ENCODE peak calls at places on chromosomes 12 and 14, in nine cellular contexts. E is immature natural killer cell, F is GM20000, Z is activated T-helper 1 cell treated with Interleukin-2 at 50 U/mL for 16 hours, X is NCI-H2029 treated with DMSO at 0.1 percent for 48 hours, K is GDM1, O is uterus, Q is T-helper 2 cell, S is M059J. R is an unnamed sample.

GRCh38 chr12:122350444-122350843 is 72.0 kb downstream of the CLIP1 start:
- DNase-seq in Q (no peak), O (no peak), K (no peak), E (no peak), F (no peak), S (no peak), X (no peak), Z (no peak), R (peak; percentile 68)

GRCh38 chr12:6464531-6464930 is 5.9 kb downstream of the VAMP1 start:
- DNase-seq in Q (no peak), S (no peak), K (no peak), F (no peak), Z (no peak), O (no peak), E (no peak), X (no peak), R (no peak)

GRCh38 chr14:89688520-89688919 is 266.0 kb downstream of the EFCAB11 start:
- DNase-seq in K (no peak), E (no peak), F (no peak), Z (no peak), Q (no peak), X (no peak), O (no peak), S (no peak), R (no peak)

GRCh38 chr12:66708704-66709443 is 30.0 kb upstream of the GRIP1 start:
- DNase-seq in S (peak; percentile 7), K (no peak), X (no peak), O (no peak), F (no peak), Q (no peak), E (peak; percentile 22), Z (no peak), R (no peak)

GRCh38 chr14:88522393-88522792 is 32.4 kb downstream of the PTPN21 start:
- DNase-seq in Q (no peak), O (no peak), K (no peak), F (no peak), S (no peak), X (no peak), E (no peak), Z (no peak), R (no peak)

GRCh38 chr12:48988030-48988649 is 10.0 kb downstream of the WNT1 start:
- DNase-seq in X (no peak), O (no peak), Q (peak; percentile 65), K (peak; percentile 16), S (peak; percentile 46), Z (peak; percentile 56), E (peak; percentile 70), F (peak; percentile 87), R (no peak)

GRCh38 chr14:101761881-101762529 is 496 bp downstream of the PPP2R5C start:
- DNase-seq in Q (peak; percentile 16), Z (peak; percentile 19), S (peak; percentile 10), F (peak; percentile 76), O (peak; percentile 37), E (peak; percentile 48), X (no peak), K (no peak), R (no peak)

GRCh38 chr12:118404876-118405521 is 28.6 kb downstream of the SUDS3 start:
- DNase-seq in O (peak; percentile 42), S (peak; percentile 75), F (peak; percentile 38), E (peak; percentile 14), Z (no peak), Q (peak; percentile 45), X (peak; percentile 35), K (no peak), R (no peak)

GRCh38 chr14:87944987-87945604 is 47.9 kb downstream of the GALC start:
- DNase-seq in S (peak; percentile 25), Q (no peak), X (peak; percentile 3), K (no peak), F (peak; percentile 8), O (no peak), Z (no peak), E (peak; percentile 53), R (no peak)

GRCh38 chr12:112354399-112354798 is 27.8 kb downstream of the HECTD4 start:
- DNase-seq in X (no peak), K (no peak), S (no peak), E (no peak), Q (no peak), Z (no peak), O (no peak), F (no peak), R (no peak)

GRCh38 chr12:78316150-78316549 is 485.5 kb downstream of the NAV3 start:
- DNase-seq in Z (no peak), K (no peak), X (no peak), Q (no peak), F (no peak), O (no peak), S (no peak), E (no peak), R (no peak)

GRCh38 chr12:34396006-34396860 is 373.9 kb downstream of the ALG10 start:
- DNase-seq in S (no peak), Q (no peak), Z (no peak), K (no peak), E (no peak), F (peak; percentile 0), X (no peak), O (peak; percentile 2), R (no peak)

GRCh38 chr12:95146767-95147166 is 70.5 kb downstream of the FGD6 start:
- DNase-seq in Z (no peak), E (no peak), X (no peak), F (no peak), O (no peak), K (no peak), Q (no peak), S (no peak), R (no peak)

GRCh38 chr14:46487582-46488350 is 163.8 kb downstream of the RPL10L start:
- DNase-seq in S (no peak), Z (no peak), O (no peak), X (no peak), K (no peak), F (no peak), E (no peak), Q (no peak), R (no peak)

GRCh38 chr12:70826156-70826555 is 94.4 kb downstream of the PTPRR start:
- DNase-seq in K (no peak), Z (no peak), F (no peak), O (no peak), S (no peak), Q (no peak), X (no peak), E (no peak), R (no peak)

GRCh38 chr14:72613196-72613974 is 280.5 kb downstream of the DPF3 start:
- DNase-seq in O (peak; percentile 41), K (no peak), E (no peak), Q (no peak), Z (no peak), X (no peak), F (no peak), S (peak; percentile 81), R (peak; percentile 81)

GRCh38 chr14:96567289-96567899 is 65.2 kb downstream of the PAPOLA start:
- DNase-seq in S (peak; percentile 7), Q (no peak), O (no peak), F (no peak), Z (no peak), K (no peak), X (no peak), E (no peak), R (no peak)

GRCh38 chr14:80202888-80203562 is 8.3 kb downstream of the DIO2 start:
- DNase-seq in F (peak; percentile 11), O (no peak), K (no peak), S (no peak), Q (no peak), X (no peak), Z (no peak), E (no peak), R (no peak)

GRCh38 chr12:98578392-98578791 is 15.1 kb upstream of the SLC25A3 start:
- DNase-seq in K (no peak), Z (no peak), O (no peak), E (no peak), F (no peak), Q (no peak), S (no peak), X (no peak), R (no peak)

GRCh38 chr12:48671231-48671856 is 10.7 kb downstream of the KANSL2 start:
- DNase-seq in K (no peak), O (no peak), Z (no peak), S (peak; percentile 19), F (no peak), X (no peak), E (no peak), Q (no peak), R (no peak)

GRCh38 chr14:100406505-100407131 is 83.5 kb downstream of the SLC25A47 start:
- DNase-seq in Z (peak; percentile 25), Q (no peak), F (no peak), S (peak; percentile 52), O (no peak), K (no peak), E (peak; percentile 43), X (no peak), R (no peak)

GRCh38 chr14:33839193-33840076 is 111.4 kb downstream of the EGLN3 start:
- DNase-seq in O (peak; percentile 62), F (peak; percentile 64), E (peak; percentile 32), X (peak; percentile 100), K (peak; percentile 28), S (peak; percentile 51), Q (peak; percentile 13), Z (peak; percentile 9), R (peak; percentile 67)

GRCh38 chr12:98840325-98840724 is 195.2 kb downstream of the APAF1 start:
- DNase-seq in E (no peak), X (no peak), Z (no peak), Q (no peak), K (no peak), O (no peak), S (no peak), F (no peak), R (no peak)

GRCh38 chr14:99255621-99256482 is 16.1 kb downstream of the BCL11B start:
- DNase-seq in X (no peak), E (no peak), O (no peak), Q (no peak), Z (no peak), K (no peak), S (no peak), F (no peak), R (no peak)

GRCh38 chr12:89983622-89984021 is 275.0 kb upstream of the ATP2B1 start:
- DNase-seq in E (no peak), O (no peak), S (no peak), Z (no peak), Q (no peak), X (no peak), K (no peak), F (no peak), R (no peak)